ENCODE peak calls at places on chromosome 11, in six cellular contexts. I, M, D, F, R and J are unnamed samples.
A peak's percentile ranks its signal among the peaks of the same experiment; 100 is the strongest.

GRCh38 chr11:61116426-61117214 is 14.3 kb downstream of the CD5 start:
- DNase-seq in M (no peak), I (no peak), R (no peak), D (no peak), F (no peak), J (no peak)

GRCh38 chr11:116122697-116123472 is 618.7 kb upstream of the CADM1 start:
- DNase-seq in I (no peak), F (no peak), D (no peak), R (no peak), M (no peak), J (no peak)

GRCh38 chr11:44944853-44945235 is 5.8 kb downstream of the TP53I11 start:
- DNase-seq in F (no peak), R (no peak), D (no peak), I (no peak), M (no peak), J (no peak)

GRCh38 chr11:12316432-12316831 is 60.9 kb upstream of the PARVA start:
- DNase-seq in F (no peak), R (no peak), D (no peak), M (no peak), I (no peak), J (no peak)

GRCh38 chr11:44758996-44759395 is 32.2 kb downstream of the TSPAN18 start:
- DNase-seq in R (no peak), F (no peak), D (no peak), I (no peak), M (no peak), J (no peak)

GRCh38 chr11:72352859-72353551 is 81.3 kb downstream of the CLPB start:
- DNase-seq in I (peak; percentile 51), M (no peak), R (peak; percentile 8), F (no peak), D (peak; percentile 77), J (peak; percentile 94)

GRCh38 chr11:34345991-34346480 is 11.8 kb downstream of the ABTB2 start:
- DNase-seq in F (no peak), M (no peak), D (peak; percentile 55), R (no peak), I (no peak), J (no peak)

GRCh38 chr11:2990617-2991476 is 1.3 kb downstream of the NAP1L4 start:
- DNase-seq in M (no peak), F (no peak), D (no peak), R (peak; percentile 44), I (peak; percentile 51), J (no peak)

GRCh38 chr11:108084811-108085210 is 36.6 kb upstream of the ACAT1 start:
- DNase-seq in D (no peak), F (peak; percentile 24), R (no peak), I (no peak), M (no peak), J (no peak)

GRCh38 chr11:107293677-107294344 is 163.8 kb downstream of the CWF19L2 start:
- DNase-seq in R (no peak), F (no peak), D (no peak), I (no peak), M (no peak), J (no peak)

GRCh38 chr11:19868871-19869270 is 156.2 kb downstream of the NAV2 start:
- DNase-seq in F (no peak), R (no peak), D (peak; percentile 23), M (no peak), I (no peak), J (no peak)

GRCh38 chr11:15189646-15190365 is 75.1 kb downstream of the INSC start:
- DNase-seq in D (no peak), F (no peak), I (no peak), R (no peak), M (no peak), J (peak; percentile 30)

GRCh38 chr11:121583825-121584224 is 131.1 kb upstream of the SORL1-AS1 start:
- DNase-seq in R (no peak), I (no peak), D (no peak), F (no peak), M (no peak), J (no peak)

GRCh38 chr11:4084406-4084805 is 10.2 kb upstream of the RRM1 start:
- DNase-seq in F (no peak), R (no peak), I (no peak), M (no peak), D (no peak), J (no peak)

GRCh38 chr11:118785362-118785761 is 5.6 kb downstream of the DDX6 start:
- DNase-seq in F (no peak), M (no peak), I (no peak), R (no peak), D (peak; percentile 33), J (peak; percentile 47)

GRCh38 chr11:13098890-13099289 is 89.8 kb downstream of the RASSF10 start:
- DNase-seq in I (no peak), D (no peak), R (no peak), F (no peak), M (no peak), J (no peak)

GRCh38 chr11:102318469-102318868 is 1.2 kb downstream of the BIRC3 start:
- DNase-seq in M (no peak), R (peak; percentile 58), F (no peak), D (no peak), I (no peak), J (peak; percentile 27)

GRCh38 chr11:93570759-93571413 is 27.7 kb upstream of the SMCO4 start:
- DNase-seq in D (peak; percentile 50), R (no peak), I (no peak), M (no peak), F (peak; percentile 52), J (peak; percentile 34)

GRCh38 chr11:19938051-19938856 is 222.0 kb downstream of the DBX1 start:
- DNase-seq in D (peak; percentile 72), R (peak; percentile 51), M (no peak), F (peak; percentile 41), I (peak; percentile 69), J (peak; percentile 72)

GRCh38 chr11:10628506-10629236 is 60.2 kb upstream of the LYVE1 start:
- DNase-seq in D (no peak), M (no peak), R (peak; percentile 19), I (no peak), F (no peak), J (no peak)

GRCh38 chr11:99277281-99277680 is 256.5 kb downstream of the CNTN5 start:
- DNase-seq in D (no peak), F (peak; percentile 47), M (no peak), I (no peak), R (no peak), J (no peak)

GRCh38 chr11:130407978-130408377 is 20.4 kb downstream of the ADAMTS8 start:
- DNase-seq in F (no peak), D (peak; percentile 46), I (no peak), R (no peak), M (no peak), J (peak; percentile 98)

GRCh38 chr11:10637629-10638028 is 55.9 kb downstream of the IRAG1 start:
- DNase-seq in M (no peak), F (no peak), R (no peak), D (no peak), I (no peak), J (no peak)

GRCh38 chr11:21485426-21485825 is 707.5 kb upstream of the ANO5 start:
- DNase-seq in I (no peak), R (no peak), D (no peak), M (peak; percentile 53), F (no peak), J (no peak)

GRCh38 chr11:65907878-65908277 is 7.7 kb upstream of the FOSL1 start:
- DNase-seq in R (no peak), D (no peak), F (no peak), I (no peak), M (no peak), J (no peak)

GRCh38 chr11:111731839-111732238 is 34.4 kb downstream of the PPP2R1B start:
- DNase-seq in R (no peak), D (no peak), M (no peak), F (no peak), I (no peak), J (no peak)

GRCh38 chr11:118892515-118892914 is 8.8 kb downstream of the CXCR5 start:
- DNase-seq in R (no peak), D (no peak), F (peak; percentile 54), M (no peak), I (no peak), J (no peak)

GRCh38 chr11:70522261-70522612 is 123.9 kb downstream of the CTTN start:
- DNase-seq in I (no peak), D (no peak), M (no peak), R (no peak), F (no peak), J (no peak)

GRCh38 chr11:10622957-10623787 is 54.7 kb upstream of the LYVE1 start:
- DNase-seq in D (no peak), M (no peak), R (no peak), I (no peak), F (no peak), J (no peak)